ENCODE peak calls at places on chromosomes 13 and 19, in six cellular contexts. T, F, G, C, K and R are unnamed samples.

GRCh38 chr19:5218963-5219530 is 121.6 kb downstream of the PTPRS start:
- DNase-seq in C (no peak), G (no peak), K (no peak), T (no peak), F (no peak), R (no peak)

GRCh38 chr13:73107459-73107858 is 48.7 kb downstream of the KLF5 start:
- DNase-seq in K (no peak), G (no peak), T (no peak), C (no peak), F (no peak), R (no peak)

GRCh38 chr13:40629678-40630384 is 36.6 kb downstream of the FOXO1 start:
- DNase-seq in F (no peak), T (no peak), G (no peak), K (no peak), C (no peak), R (no peak)

GRCh38 chr13:43822969-43823368 is 36.2 kb upstream of the ENOX1 start:
- DNase-seq in G (no peak), T (no peak), F (no peak), K (no peak), C (no peak), R (no peak)

GRCh38 chr13:52925221-52925620 is 76.8 kb upstream of the PCDH8 start:
- DNase-seq in F (no peak), K (no peak), T (no peak), G (no peak), C (no peak), R (no peak)

GRCh38 chr19:38664503-38665211 is 17.2 kb downstream of the ACTN4 start:
- DNase-seq in G (no peak), T (no peak), F (no peak), C (no peak), K (no peak), R (no peak)

GRCh38 chr19:22427587-22428298 is 5.6 kb upstream of the ZNF98 start:
- DNase-seq in F (no peak), T (no peak), C (no peak), K (no peak), G (no peak), R (no peak)

GRCh38 chr19:56341948-56342347 is 27.3 kb upstream of the ZSCAN5A start:
- DNase-seq in F (no peak), T (no peak), G (no peak), C (no peak), K (no peak), R (no peak)

GRCh38 chr13:110680852-110681251 is 25.1 kb downstream of the CARS2 start:
- DNase-seq in G (no peak), F (no peak), K (peak), T (peak), C (no peak), R (no peak)

GRCh38 chr19:31648347-31648746 is 299.1 kb upstream of the TSHZ3 start:
- DNase-seq in F (no peak), K (no peak), T (no peak), G (no peak), C (no peak), R (no peak)

GRCh38 chr13:49214917-49215376 is 5.2 kb upstream of the MLNR start:
- DNase-seq in T (no peak), K (peak), G (no peak), F (no peak), C (no peak), R (no peak)

GRCh38 chr13:109790951-109791605 is 4.7 kb upstream of the IRS2 start:
- DNase-seq in F (no peak), T (peak), C (no peak), K (no peak), G (no peak), R (no peak)

GRCh38 chr19:40585677-40586422 is 9.2 kb downstream of the SHKBP1 start:
- DNase-seq in F (no peak), C (no peak), T (no peak), K (no peak), G (peak), R (no peak)

GRCh38 chr19:3062165-3063105 is at the start of gene TLE5:
- DNase-seq in F (peak), K (no peak), T (peak), G (no peak), C (no peak), R (no peak)

GRCh38 chr19:1008268-1009042 is 8.2 kb downstream of the GRIN3B start:
- DNase-seq in K (no peak), G (no peak), F (no peak), C (no peak), T (no peak), R (no peak)

GRCh38 chr19:50430888-50431342 is 1.8 kb upstream of the MYBPC2 start:
- DNase-seq in F (no peak), T (no peak), K (no peak), C (no peak), G (no peak), R (no peak)

GRCh38 chr13:40786568-40786996 is 2.8 kb upstream of the SLC25A15 start:
- DNase-seq in F (no peak), T (peak), K (no peak), C (no peak), G (no peak), R (no peak)

GRCh38 chr13:43100667-43101066 is 77.3 kb downstream of the DNAJC15 start:
- DNase-seq in K (no peak), G (no peak), T (no peak), F (no peak), C (no peak), R (no peak)

GRCh38 chr19:1397838-1398237 is 3.5 kb downstream of the GAMT start:
- DNase-seq in T (no peak), C (no peak), F (no peak), K (no peak), G (no peak), R (no peak)

GRCh38 chr19:55325172-55325571 is at the start of gene TMEM150B:
- DNase-seq in T (no peak), G (no peak), C (no peak), F (no peak), K (no peak), R (no peak)

GRCh38 chr19:32824906-32825608 is 44.5 kb downstream of the SLC7A9 start:
- DNase-seq in F (no peak), G (no peak), C (no peak), K (no peak), T (no peak), R (no peak)

GRCh38 chr19:44552324-44552723 is 22.8 kb upstream of the CEACAM20 start:
- DNase-seq in G (no peak), T (peak), K (peak), C (no peak), F (no peak), R (peak)

GRCh38 chr19:10513223-10513622 is 4.0 kb downstream of the S1PR5 start:
- DNase-seq in T (no peak), G (no peak), C (no peak), F (no peak), K (no peak), R (no peak)

GRCh38 chr13:24141333-24141910 is 19.1 kb upstream of the SPATA13 start:
- DNase-seq in G (no peak), F (no peak), T (no peak), K (no peak), C (no peak), R (no peak)

GRCh38 chr19:15248648-15249559 is 16.7 kb upstream of the EPHX3 start:
- DNase-seq in G (peak), C (peak), F (no peak), K (no peak), T (peak), R (no peak)

GRCh38 chr13:110431851-110432294 is 124.8 kb downstream of the COL4A2 start:
- DNase-seq in T (no peak), G (no peak), K (no peak), F (no peak), C (no peak), R (no peak)

GRCh38 chr13:44576396-44577235 is 486 bp upstream of the TSC22D1 start:
- DNase-seq in T (no peak), C (no peak), K (no peak), G (no peak), F (peak), R (no peak)

GRCh38 chr19:7870571-7871279 is 3.5 kb downstream of the PRR36 start:
- DNase-seq in F (no peak), C (no peak), T (peak), G (no peak), K (no peak), R (no peak)

GRCh38 chr19:50555447-50556235 is 12.6 kb downstream of the LRRC4B start:
- DNase-seq in T (no peak), K (no peak), F (no peak), C (no peak), G (no peak), R (no peak)

GRCh38 chr19:34732548-34733255 is 1.3 kb upstream of the ZNF181 start:
- DNase-seq in K (no peak), F (no peak), T (no peak), C (no peak), G (no peak), R (no peak)

GRCh38 chr13:105333416-105333815 is 1202.0 kb downstream of the EFNB2 start:
- DNase-seq in C (peak), K (no peak), F (no peak), G (no peak), T (no peak), R (no peak)